ENCODE peak calls at places on chromosomes 11 and 22, in four cellular contexts. C, N, M and W are unnamed samples.

GRCh38 chr22:24424001-24424900 is 3.1 kb upstream of the ADORA2A start:
- DNase-seq in C (peak), N (no peak), M (no peak), W (no peak)

GRCh38 chr11:19162946-19163345 is 38.8 kb downstream of the CSRP3 start:
- DNase-seq in C (no peak), N (no peak), M (no peak), W (no peak)

GRCh38 chr11:86186420-86186819 is 58.1 kb upstream of the EED start:
- DNase-seq in C (no peak), N (no peak), M (no peak), W (no peak)

GRCh38 chr11:115623021-115623451 is 118.8 kb upstream of the CADM1 start:
- DNase-seq in C (peak), N (peak), M (no peak), W (no peak)

GRCh38 chr11:30914143-30914762 is 328.1 kb upstream of the MPPED2 start:
- DNase-seq in C (peak), N (peak), M (peak), W (no peak)

GRCh38 chr22:33922268-33922667 is 2.0 kb upstream of the LARGE1 start:
- DNase-seq in C (no peak), N (peak), M (no peak), W (peak)

GRCh38 chr22:49008682-49009235 is 818.9 kb downstream of the BRD1 start:
- DNase-seq in C (no peak), N (no peak), M (no peak), W (no peak)

GRCh38 chr22:31995046-31995445 is 48.0 kb upstream of the SLC5A1 start:
- DNase-seq in C (no peak), N (no peak), M (no peak), W (no peak)

GRCh38 chr22:27843441-27843840 is 41.9 kb upstream of the MN1 start:
- DNase-seq in C (no peak), N (no peak), M (no peak), W (no peak)

GRCh38 chr11:82981852-82982251 is 80.3 kb downstream of the DDIAS start:
- DNase-seq in C (no peak), N (no peak), M (no peak), W (no peak)

GRCh38 chr22:36375071-36375980 is 12.4 kb downstream of the MYH9 start:
- DNase-seq in C (no peak), N (no peak), M (no peak), W (no peak)

GRCh38 chr11:77371646-77372045 is 70.2 kb upstream of the GDPD4 start:
- DNase-seq in C (no peak), N (no peak), M (no peak), W (no peak)

GRCh38 chr22:43185860-43186261 is 1.1 kb downstream of the TTLL12 start:
- DNase-seq in C (peak), N (peak), M (peak), W (no peak)

GRCh38 chr11:77073328-77074001 is 6.7 kb downstream of the CAPN5 start:
- DNase-seq in C (peak), N (peak), M (peak), W (no peak)

GRCh38 chr22:31574015-31574670 is 77.8 kb downstream of the SFI1 start:
- DNase-seq in C (no peak), N (no peak), M (no peak), W (no peak)

GRCh38 chr22:36913431-36914382 is at the start of gene CSF2RB:
- DNase-seq in C (no peak), N (no peak), M (no peak), W (peak)

GRCh38 chr22:19880786-19881569 is 26.3 kb upstream of the GNB1L start:
- DNase-seq in C (peak), N (peak), M (peak), W (no peak)

GRCh38 chr11:72443016-72443415 is 8.7 kb upstream of the CLPB start:
- DNase-seq in C (no peak), N (no peak), M (no peak), W (no peak)